ENCODE peak calls at places on chromosomes 12 and 14, in four cellular contexts. Q is H9, R is H1, L is mesendoderm. A is an unnamed sample.

GRCh38 chr14:58716706-58717105 is 78.9 kb downstream of the DACT1 start:
- DNase-seq in L (no peak), Q (no peak), R (no peak), A (no peak)

GRCh38 chr12:79174656-79175055 is 310.1 kb downstream of the SYT1 start:
- DNase-seq in R (no peak), Q (no peak), L (peak), A (peak)

GRCh38 chr12:97082029-97082428 is 175.0 kb downstream of the NEDD1 start:
- DNase-seq in R (no peak), Q (no peak), L (no peak), A (no peak)

GRCh38 chr12:99154264-99154982 is 493.1 kb upstream of the GARIN6 start:
- DNase-seq in L (peak), R (peak), Q (peak), A (no peak)

GRCh38 chr12:29816869-29817730 is 33.4 kb upstream of the TMTC1 start:
- DNase-seq in L (no peak), Q (no peak), R (no peak), A (no peak)

GRCh38 chr12:26810330-26810729 is 22.7 kb downstream of the ITPR2 start:
- DNase-seq in L (peak), R (no peak), Q (peak), A (peak)

GRCh38 chr14:51821822-51822221 is 38.6 kb upstream of the GNG2 start:
- DNase-seq in R (no peak), L (no peak), Q (no peak), A (peak)

GRCh38 chr12:86948851-86949250 is 692.7 kb upstream of the MGAT4C start:
- DNase-seq in Q (no peak), R (no peak), L (no peak), A (peak)

GRCh38 chr12:7433276-7433822 is 10.6 kb downstream of the CD163L1 start:
- DNase-seq in Q (no peak), L (no peak), R (no peak), A (peak)

GRCh38 chr12:98062464-98063245 is 452.7 kb upstream of the TMPO start:
- DNase-seq in L (peak), R (no peak), Q (no peak), A (no peak)

GRCh38 chr12:2049604-2050540 is 2.9 kb upstream of the CACNA1C start:
- DNase-seq in Q (no peak), R (no peak), L (no peak), A (peak)

GRCh38 chr12:69685810-69686209 is 13.3 kb downstream of the BEST3 start:
- DNase-seq in R (no peak), Q (no peak), L (no peak), A (peak)

GRCh38 chr12:108430245-108430644 is 84.8 kb upstream of the FICD start:
- DNase-seq in Q (no peak), R (no peak), L (no peak), A (peak)

GRCh38 chr12:62292761-62293446 is 32.7 kb downstream of the USP15 start:
- DNase-seq in Q (no peak), R (no peak), L (peak), A (no peak)

GRCh38 chr12:111034911-111035577 is 114.7 kb upstream of the MYL2 start:
- DNase-seq in L (peak), Q (peak), R (peak), A (no peak)

GRCh38 chr14:69464829-69465228 is 19.7 kb upstream of the PLEKHD1 start:
- DNase-seq in L (peak), Q (no peak), R (no peak), A (peak)

GRCh38 chr14:45185110-45185814 is 49.5 kb downstream of the FANCM start:
- DNase-seq in L (no peak), Q (no peak), R (no peak), A (peak)

GRCh38 chr12:103969391-103969790 is 3.7 kb downstream of the TDG start:
- DNase-seq in L (peak), Q (no peak), R (no peak), A (peak)

GRCh38 chr14:102914474-102915291 is 7.8 kb upstream of the AMN start:
- DNase-seq in R (no peak), L (no peak), Q (no peak), A (no peak)

GRCh38 chr12:77767756-77768343 is 62.8 kb upstream of the NAV3 start:
- DNase-seq in Q (no peak), L (no peak), R (no peak), A (no peak)

GRCh38 chr12:52370906-52371608 is 3.8 kb upstream of the KRT85 start:
- DNase-seq in L (no peak), R (no peak), Q (no peak), A (peak)
- H3K56ac ChIP-seq in L (no peak), R (no peak), Q (no peak), A (no peak)

GRCh38 chr14:50260511-50260910 is 29.1 kb upstream of the SOS2 start:
- DNase-seq in Q (no peak), L (peak), R (no peak), A (peak)

GRCh38 chr14:50260072-50260471 is 28.7 kb upstream of the SOS2 start:
- DNase-seq in L (peak), Q (no peak), R (no peak), A (no peak)

GRCh38 chr14:50254248-50254647 is 22.9 kb upstream of the SOS2 start:
- DNase-seq in Q (no peak), R (no peak), L (no peak), A (no peak)

GRCh38 chr14:50262865-50263264 is 31.5 kb upstream of the SOS2 start:
- DNase-seq in L (no peak), Q (no peak), R (no peak), A (no peak)

DNA sequence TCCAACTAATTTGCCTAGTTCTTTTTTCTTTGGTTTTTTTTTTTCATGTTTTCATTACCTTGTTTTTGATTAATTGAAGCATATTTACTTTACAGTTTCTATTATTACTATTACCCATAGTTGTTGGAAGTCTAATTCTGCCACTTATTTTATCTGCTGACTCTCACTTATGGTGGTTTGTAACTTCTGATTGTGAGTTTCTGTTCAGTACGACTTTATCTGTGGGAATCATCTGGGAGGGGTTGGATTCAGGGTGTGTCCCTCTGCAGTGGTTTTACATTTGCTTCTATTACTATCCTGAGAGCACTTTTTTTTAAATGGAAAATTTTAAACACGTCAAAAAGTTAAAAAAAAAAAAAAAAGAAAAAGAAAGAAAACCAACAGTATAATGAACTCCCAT is 26.4 kb upstream of the SOS2 start:
- DNase-seq in Q (no peak), R (no peak), L (no peak), A (no peak)
- H3K56ac ChIP-seq in Q (no peak), R (no peak), L (no peak), A (no peak)

DNA sequence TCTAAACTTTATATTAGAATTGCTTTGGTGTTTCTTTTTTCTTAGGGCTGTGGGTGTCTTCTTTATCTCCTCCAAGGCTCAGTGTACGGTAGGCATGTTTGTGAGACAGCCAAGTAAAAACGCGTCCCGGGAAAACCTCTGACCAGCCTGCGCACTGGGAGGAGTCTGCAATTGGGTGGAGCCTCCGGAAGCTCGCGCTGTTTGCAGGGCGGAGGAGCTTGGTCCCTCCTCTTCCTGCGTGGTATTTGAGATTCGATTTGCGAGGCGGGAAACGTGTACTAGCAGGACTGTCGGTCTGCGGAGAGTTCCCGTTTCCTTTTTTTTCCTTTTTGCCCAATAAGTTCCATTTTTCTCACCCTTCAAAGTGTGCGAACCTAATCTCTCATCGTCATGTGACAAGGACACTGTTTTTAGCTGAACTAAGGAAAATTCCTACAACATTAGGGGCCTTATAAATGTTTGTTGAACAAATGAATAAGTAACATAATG is 182.1 kb upstream of the OTX2 start:
- DNase-seq in L (no peak), Q (no peak), R (no peak), A (no peak)
- H3K56ac ChIP-seq in L (no peak), Q (no peak), R (no peak), A (no peak)

GRCh38 chr12:46049665-46050064 is 59.3 kb upstream of the SCAF11 start:
- DNase-seq in Q (peak), R (no peak), L (peak), A (no peak)
- H3K56ac ChIP-seq in Q (no peak), R (no peak), L (no peak), A (no peak)

A was measured in IMR-90.